ENCODE peak calls at places on chromosome 5, in eight cellular contexts. D, H, S, V, F, J, W and N are unnamed samples.

GRCh38 chr5:108801776-108802175 is 54.1 kb downstream of the FER start:
- DNase-seq in D (peak), S (no peak), V (no peak), J (peak), W (peak), H (peak), F (no peak), N (peak)

GRCh38 chr5:68460147-68460760 is 244.7 kb downstream of the PIK3R1 start:
- DNase-seq in F (no peak), J (peak), S (no peak), H (peak), W (peak), D (peak), V (peak), N (peak)

GRCh38 chr5:56279291-56279690 is 46.2 kb upstream of the ANKRD55 start:
- DNase-seq in F (no peak), J (no peak), W (no peak), H (no peak), V (no peak), D (no peak), S (no peak), N (no peak)

GRCh38 chr5:68659876-68660275 is 433.9 kb upstream of the SLC30A5 start:
- DNase-seq in W (no peak), J (no peak), D (peak), S (no peak), H (no peak), V (no peak), F (no peak), N (no peak)

GRCh38 chr5:157387683-157388093 is 72.3 kb upstream of the NIPAL4 start:
- DNase-seq in J (peak), H (peak), V (no peak), W (peak), D (peak), S (no peak), F (no peak), N (peak)

GRCh38 chr5:176559683-176560082 is 10.5 kb downstream of the CDHR2 start:
- DNase-seq in H (peak), W (peak), J (peak), S (no peak), F (no peak), V (no peak), D (no peak), N (peak)

GRCh38 chr5:96297867-96298266 is 135.2 kb downstream of the PCSK1 start:
- DNase-seq in J (peak), F (no peak), H (peak), W (peak), V (no peak), D (peak), S (no peak), N (peak)

GRCh38 chr5:45643051-45643450 is 53.1 kb downstream of the HCN1 start:
- DNase-seq in D (no peak), H (no peak), J (no peak), W (no peak), F (no peak), S (no peak), V (no peak), N (no peak)

GRCh38 chr5:1007681-1008450 is 736 bp upstream of the NKD2 start:
- DNase-seq in V (no peak), J (no peak), S (peak), W (no peak), F (peak), H (no peak), D (no peak), N (no peak)

GRCh38 chr5:160266752-160267345 is 37.5 kb downstream of the FABP6 start:
- DNase-seq in F (no peak), W (no peak), S (no peak), V (no peak), H (no peak), D (no peak), J (no peak), N (no peak)

GRCh38 chr5:61482980-61483379 is 150.9 kb downstream of the ZSWIM6 start:
- DNase-seq in H (no peak), S (no peak), F (no peak), J (no peak), W (no peak), D (no peak), V (no peak), N (no peak)

GRCh38 chr5:37839441-37840035 is 303 bp downstream of the GDNF start:
- DNase-seq in D (peak), J (peak), S (peak), F (peak), H (peak), W (peak), V (peak), N (no peak)

GRCh38 chr5:128408622-128409021 is 129.4 kb downstream of the FBN2 start:
- DNase-seq in S (no peak), W (no peak), H (no peak), D (peak), V (peak), J (peak), F (no peak), N (no peak)

GRCh38 chr5:177402271-177403043 is 2.0 kb upstream of the PFN3 start:
- DNase-seq in V (peak), F (peak), S (peak), D (peak), H (peak), J (peak), W (peak), N (peak)

GRCh38 chr5:79573983-79574890 is 38.0 kb upstream of the TENT2 start:
- DNase-seq in S (no peak), F (no peak), V (no peak), H (no peak), J (no peak), D (no peak), W (no peak), N (no peak)

GRCh38 chr5:181245427-181246275 is 1.9 kb upstream of the RACK1 start:
- DNase-seq in S (no peak), D (no peak), F (no peak), J (no peak), W (no peak), V (no peak), H (peak), N (peak)

GRCh38 chr5:52469420-52469819 is 318.3 kb upstream of the ITGA1 start:
- DNase-seq in S (no peak), H (no peak), D (no peak), J (no peak), V (peak), F (no peak), W (no peak), N (no peak)

GRCh38 chr5:177178905-177179304 is 45.3 kb downstream of the NSD1 start:
- DNase-seq in W (no peak), H (no peak), D (no peak), J (no peak), V (no peak), S (no peak), F (no peak), N (no peak)

GRCh38 chr5:145936401-145937131 is at the start of gene SH3RF2:
- DNase-seq in V (no peak), D (peak), H (peak), S (peak), J (peak), W (peak), F (peak), N (peak)

GRCh38 chr5:142145106-142145900 is 36.7 kb downstream of the NDFIP1 start:
- DNase-seq in J (peak), W (peak), H (peak), D (peak), F (peak), S (no peak), V (peak), N (peak)

GRCh38 chr5:142143878-142144277 is 35.3 kb downstream of the NDFIP1 start:
- DNase-seq in H (peak), J (peak), V (peak), D (peak), F (no peak), W (peak), S (no peak), N (peak)

GRCh38 chr5:142141463-142141862 is 32.9 kb downstream of the NDFIP1 start:
- DNase-seq in W (no peak), F (no peak), S (no peak), H (no peak), V (peak), D (no peak), J (no peak), N (no peak)
- TF ChIP-seq CTCF in W (no peak), F (no peak), S (no peak), H (no peak), V (peak), D (no peak), J (no peak), N (no peak)

DNA sequence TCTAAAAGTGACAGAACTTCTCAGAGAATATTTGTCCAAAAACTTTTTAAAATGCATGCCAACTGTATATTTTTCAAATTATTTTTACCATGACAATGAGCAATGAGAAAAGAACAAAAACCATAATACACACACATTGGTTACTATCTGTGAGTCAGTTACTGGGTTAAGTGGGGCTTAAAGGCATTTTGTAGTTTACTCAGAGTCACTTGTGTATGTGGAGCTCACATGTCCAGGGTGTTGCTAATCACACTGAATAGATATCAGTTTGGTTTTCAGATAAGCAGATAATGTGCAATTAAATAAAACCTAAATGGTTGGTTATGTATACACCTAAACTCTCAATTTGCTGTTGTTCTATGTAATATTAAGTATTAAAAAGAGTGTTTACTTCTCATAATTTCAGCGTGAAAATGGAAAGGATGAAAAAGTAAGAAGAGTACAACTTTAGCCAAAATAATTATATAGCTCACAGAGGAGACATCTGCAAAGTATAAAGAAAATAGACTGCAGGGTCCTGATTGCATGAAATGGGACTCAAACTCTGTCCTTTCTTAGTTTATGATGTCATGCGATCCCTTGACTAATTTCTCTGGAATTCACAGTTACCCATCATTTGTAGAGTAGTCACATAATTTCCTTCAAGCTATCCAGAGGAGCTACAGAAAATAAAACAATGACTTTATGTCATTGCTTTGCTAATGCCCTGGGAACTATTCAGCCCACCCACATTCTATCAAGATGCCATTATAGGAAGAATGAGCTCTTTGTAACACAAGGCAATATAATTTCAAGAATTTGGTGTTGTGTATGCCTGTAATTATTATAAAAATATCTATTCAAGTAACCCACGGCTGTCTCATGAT is 388.0 kb upstream of the ZNF608 start:
- DNase-seq in S (no peak), F (no peak), D (peak), V (no peak), H (peak), W (peak), J (peak), N (peak)
- TF ChIP-seq CTCF in S (no peak), F (no peak), D (no peak), V (no peak), H (no peak), W (no peak), J (no peak), N (no peak)

GRCh38 chr5:132293066-132293991 is 865 bp upstream of the SLC22A4 start:
- DNase-seq in F (peak), S (peak), J (peak), D (peak), V (peak), H (peak), W (peak), N (peak)
- TF ChIP-seq CTCF in F (peak), S (no peak), J (peak), D (no peak), V (peak), H (peak), W (peak), N (peak)

DNA sequence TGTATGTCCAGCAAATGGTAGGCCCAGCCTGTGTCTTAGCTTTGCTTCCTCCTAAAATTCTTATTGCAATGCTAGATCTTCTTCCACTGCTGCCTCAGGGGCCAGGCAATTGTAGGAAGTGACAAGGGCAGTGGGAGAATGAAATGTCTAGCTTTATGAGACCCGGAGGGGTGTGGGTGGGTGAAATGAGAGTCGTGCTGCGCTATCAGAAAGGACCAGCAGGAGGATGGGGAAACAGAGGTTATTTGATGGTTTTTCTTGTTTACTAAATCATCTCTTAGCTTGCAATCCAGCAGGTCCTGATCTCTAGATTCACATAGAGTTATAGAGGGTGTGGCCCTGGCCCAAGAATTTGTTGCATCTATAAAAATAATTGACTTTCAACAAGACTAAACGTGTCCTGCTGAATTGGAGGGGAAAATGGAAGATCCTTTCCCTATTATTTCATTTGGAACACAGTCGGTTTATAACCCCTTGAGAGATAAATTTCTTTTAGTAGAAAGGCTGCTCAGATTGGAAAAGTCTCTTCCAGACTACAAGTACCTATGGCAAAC is 43.6 kb downstream of the ZNF366 start:
- DNase-seq in J (no peak), S (no peak), D (no peak), H (peak), V (no peak), F (no peak), W (no peak), N (no peak)
- TF ChIP-seq CTCF in J (peak), S (no peak), D (no peak), H (peak), V (no peak), F (no peak), W (no peak), N (no peak)